ENCODE peak calls at places on chromosomes 3 and 15, in eight cellular contexts. C is LoVo; O is CD4-positive, alpha-beta T cell; J is uterus; B is HTR-8/SVneo; P is stimulated activated CD4-positive, alpha-beta T cell treated with anti-CD3 and anti-CD28 coated beads, Interleukin-1b, Interleukin-23, amount 100 ng/mL, for 4 hours; N is body of pancreas; D is stimulated activated CD8-positive, alpha-beta memory T cell treated with anti-CD3 and anti-CD28 coated beads, Interleukin-15, amount 100 ng/mL, for 24 hours. X is an unnamed sample.

GRCh38 chr3:150371741-150372254 is 36.3 kb upstream of the TSC22D2 start:
- DNase-seq in C (peak; percentile 93), O (no peak), J (peak; percentile 71), B (peak; percentile 75), P (no peak), N (peak; percentile 67), D (no peak), X (no peak)

GRCh38 chr3:44903314-44903713 is 28.9 kb downstream of the TGM4 start:
- DNase-seq in C (no peak), O (no peak), J (no peak), B (no peak), P (no peak), N (no peak), D (no peak), X (no peak)

GRCh38 chr3:36710606-36711005 is 53.7 kb downstream of the DCLK3 start:
- DNase-seq in C (no peak), O (no peak), J (no peak), B (no peak), P (no peak), N (no peak), D (no peak), X (no peak)

GRCh38 chr3:105359098-105359762 is 7.5 kb upstream of the ALCAM start:
- DNase-seq in C (no peak), O (no peak), J (no peak), B (peak; percentile 6), P (no peak), N (no peak), D (no peak), X (no peak)

GRCh38 chr3:27656790-27657189 is 65.3 kb downstream of the EOMES start:
- DNase-seq in C (no peak), O (no peak), J (no peak), B (no peak), P (no peak), N (no peak), D (no peak), X (no peak)

GRCh38 chr3:37833790-37834189 is 27.9 kb upstream of the CTDSPL start:
- DNase-seq in C (no peak), O (no peak), J (no peak), B (no peak), P (no peak), N (no peak), D (no peak), X (no peak)

GRCh38 chr3:138210528-138210927 is 23.4 kb downstream of the ARMC8 start:
- DNase-seq in C (no peak), O (no peak), J (no peak), B (no peak), P (no peak), N (no peak), D (no peak), X (no peak)

GRCh38 chr3:31710123-31710841 is 177.6 kb downstream of the STT3B start:
- DNase-seq in C (no peak), O (no peak), J (no peak), B (no peak), P (no peak), N (no peak), D (no peak), X (no peak)

GRCh38 chr15:85533949-85534543 is 153.6 kb downstream of the AKAP13 start:
- DNase-seq in C (no peak), O (no peak), J (no peak), B (no peak), P (no peak), N (no peak), D (no peak), X (no peak)

GRCh38 chr3:58530354-58530865 is 6.6 kb downstream of the ACOX2 start:
- DNase-seq in C (no peak), O (no peak), J (no peak), B (no peak), P (no peak), N (no peak), D (no peak), X (no peak)

GRCh38 chr3:152419748-152420147 is 151.0 kb downstream of the MBNL1 start:
- DNase-seq in C (no peak), O (no peak), J (no peak), B (no peak), P (no peak), N (no peak), D (no peak), X (no peak)

GRCh38 chr3:175383813-175384212 is 524.7 kb downstream of the NAALADL2 start:
- DNase-seq in C (no peak), O (no peak), J (no peak), B (no peak), P (no peak), N (no peak), D (no peak), X (no peak)

X was measured in amygdala.